ENCODE peak calls at places on chromosomes 13 and 19, in seven cellular contexts. One of them, this sample, is unnamed.

GRCh38 chr19:57302020-57302465 is 18.2 kb upstream of the ZNF543 start:
- DNase-seq in tibial nerve: no peak
- DNase-seq in testis: no peak
- DNase-seq in breast epithelium: no peak
- DNase-seq in thoracic aorta: no peak
- DNase-seq in GM23248: peak; percentile 98
- DNase-seq in brain microvascular endothelial cell: peak; percentile 93
- DNase-seq in this sample: no peak

GRCh38 chr13:44972956-44973581 is 16.2 kb downstream of the NUFIP1 start:
- DNase-seq in tibial nerve: no peak
- DNase-seq in testis: no peak
- DNase-seq in breast epithelium: no peak
- DNase-seq in thoracic aorta: no peak
- DNase-seq in GM23248: peak; percentile 74
- DNase-seq in brain microvascular endothelial cell: no peak
- DNase-seq in this sample: no peak

GRCh38 chr19:32287811-32288227 is 57.6 kb upstream of the ZNF507 start:
- DNase-seq in tibial nerve: peak; percentile 85
- DNase-seq in testis: peak; percentile 85
- DNase-seq in breast epithelium: no peak
- DNase-seq in thoracic aorta: peak; percentile 11
- DNase-seq in GM23248: peak; percentile 76
- DNase-seq in brain microvascular endothelial cell: peak; percentile 68
- DNase-seq in this sample: no peak

GRCh38 chr13:102913924-102914628 is 68.2 kb downstream of the ERCC5 start:
- DNase-seq in tibial nerve: no peak
- DNase-seq in testis: peak; percentile 57
- DNase-seq in breast epithelium: no peak
- DNase-seq in thoracic aorta: no peak
- DNase-seq in GM23248: peak; percentile 33
- DNase-seq in brain microvascular endothelial cell: no peak
- DNase-seq in this sample: no peak

GRCh38 chr13:27909378-27909777 is 10.4 kb upstream of the PDX1 start:
- DNase-seq in tibial nerve: no peak
- DNase-seq in testis: no peak
- DNase-seq in breast epithelium: no peak
- DNase-seq in thoracic aorta: no peak
- DNase-seq in GM23248: no peak
- DNase-seq in brain microvascular endothelial cell: no peak
- DNase-seq in this sample: no peak

GRCh38 chr19:18675779-18676178 is 7.7 kb upstream of the CRTC1 start:
- DNase-seq in tibial nerve: no peak
- DNase-seq in testis: no peak
- DNase-seq in breast epithelium: no peak
- DNase-seq in thoracic aorta: no peak
- DNase-seq in GM23248: peak; percentile 43
- DNase-seq in brain microvascular endothelial cell: no peak
- DNase-seq in this sample: no peak

GRCh38 chr19:531753-532571 is at the start of gene CDC34:
- DNase-seq in tibial nerve: no peak
- DNase-seq in testis: no peak
- DNase-seq in breast epithelium: no peak
- DNase-seq in thoracic aorta: no peak
- DNase-seq in GM23248: peak; percentile 46
- DNase-seq in brain microvascular endothelial cell: no peak
- DNase-seq in this sample: no peak

GRCh38 chr19:44764975-44765948 is 12.4 kb upstream of the CBLC start:
- DNase-seq in tibial nerve: no peak
- DNase-seq in testis: no peak
- DNase-seq in breast epithelium: no peak
- DNase-seq in thoracic aorta: no peak
- DNase-seq in GM23248: peak; percentile 54
- DNase-seq in brain microvascular endothelial cell: no peak
- DNase-seq in this sample: peak; percentile 9

GRCh38 chr13:84609716-84610115 is 727.4 kb upstream of the SLITRK1 start:
- DNase-seq in tibial nerve: no peak
- DNase-seq in testis: no peak
- DNase-seq in breast epithelium: no peak
- DNase-seq in thoracic aorta: no peak
- DNase-seq in GM23248: peak; percentile 62
- DNase-seq in brain microvascular endothelial cell: peak; percentile 48
- DNase-seq in this sample: no peak

DNA sequence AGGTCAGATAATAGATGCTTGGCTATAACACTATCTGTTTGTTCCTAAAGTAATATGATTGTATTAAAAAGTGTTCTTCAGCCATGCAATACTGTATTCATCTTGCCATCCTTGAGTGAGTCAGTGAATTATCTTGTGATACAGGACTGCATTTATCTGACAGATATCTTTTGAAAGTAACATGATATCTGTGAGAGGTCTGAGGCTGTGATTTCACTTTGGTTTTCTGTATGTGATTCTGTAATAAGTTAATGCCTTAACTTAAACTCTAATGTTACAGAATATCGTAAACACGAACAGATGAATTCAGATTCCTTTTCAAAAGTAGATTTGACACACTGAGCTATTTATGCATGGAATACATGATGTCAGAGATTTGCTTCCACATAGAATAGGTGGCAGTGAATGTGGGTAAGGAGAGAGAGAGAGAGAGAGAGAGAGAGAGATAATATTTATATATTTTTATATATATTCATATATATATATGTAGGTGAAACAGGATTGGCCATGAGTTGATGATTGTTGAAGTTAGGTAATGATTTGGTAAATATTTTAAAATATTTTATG is 97.9 kb upstream of the RNF113B start:
- DNase-seq in tibial nerve: no peak
- DNase-seq in testis: no peak
- DNase-seq in breast epithelium: no peak
- DNase-seq in thoracic aorta: no peak
- DNase-seq in GM23248: no peak
- DNase-seq in brain microvascular endothelial cell: peak; percentile 43
- DNase-seq in this sample: no peak
- H3K27ac ChIP-seq in tibial nerve: no peak overlapping the region
- H3K27ac ChIP-seq in testis: no peak overlapping the region
- H3K27ac ChIP-seq in breast epithelium: no peak overlapping the region
- H3K27ac ChIP-seq in thoracic aorta: no peak overlapping the region
- H3K27ac ChIP-seq in GM23248: no peak overlapping the region
- H3K27ac ChIP-seq in brain microvascular endothelial cell: peak overlapping the region; percentile 52
- H3K27ac ChIP-seq in this sample: no peak overlapping the region

GRCh38 chr19:38662508-38663155 is 15.2 kb downstream of the ACTN4 start:
- DNase-seq in tibial nerve: no peak
- DNase-seq in testis: no peak
- DNase-seq in breast epithelium: no peak
- DNase-seq in thoracic aorta: no peak
- DNase-seq in GM23248: no peak
- DNase-seq in brain microvascular endothelial cell: no peak
- DNase-seq in this sample: no peak
- H3K36me3 ChIP-seq in tibial nerve: no peaks in the 10 kb centered on the region
- H3K36me3 ChIP-seq in testis: no peaks in the 10 kb centered on the region
- H3K36me3 ChIP-seq in breast epithelium: no peaks in the 10 kb centered on the region
- H3K36me3 ChIP-seq in thoracic aorta: no peaks in the 10 kb centered on the region
- H3K36me3 ChIP-seq in GM23248: no peaks in the 10 kb centered on the region
- H3K36me3 ChIP-seq in brain microvascular endothelial cell: no peaks in the 10 kb centered on the region
- H3K36me3 ChIP-seq in this sample: no peaks in the 10 kb centered on the region

GRCh38 chr19:7833225-7834156 is 3.5 kb downstream of the EVI5L start:
- DNase-seq in tibial nerve: peak; percentile 47
- DNase-seq in testis: peak; percentile 86
- DNase-seq in breast epithelium: no peak
- DNase-seq in thoracic aorta: no peak
- DNase-seq in GM23248: peak; percentile 90
- DNase-seq in brain microvascular endothelial cell: no peak
- DNase-seq in this sample: no peak
- H3K27ac ChIP-seq in tibial nerve: peak overlapping the region; percentile 36
- H3K27ac ChIP-seq in testis: no peak overlapping the region
- H3K27ac ChIP-seq in breast epithelium: no peak overlapping the region
- H3K27ac ChIP-seq in thoracic aorta: no peak overlapping the region
- H3K27ac ChIP-seq in GM23248: peak overlapping the region; percentile 46
- H3K27ac ChIP-seq in brain microvascular endothelial cell: no peak overlapping the region
- H3K27ac ChIP-seq in this sample: no peak overlapping the region

DNA sequence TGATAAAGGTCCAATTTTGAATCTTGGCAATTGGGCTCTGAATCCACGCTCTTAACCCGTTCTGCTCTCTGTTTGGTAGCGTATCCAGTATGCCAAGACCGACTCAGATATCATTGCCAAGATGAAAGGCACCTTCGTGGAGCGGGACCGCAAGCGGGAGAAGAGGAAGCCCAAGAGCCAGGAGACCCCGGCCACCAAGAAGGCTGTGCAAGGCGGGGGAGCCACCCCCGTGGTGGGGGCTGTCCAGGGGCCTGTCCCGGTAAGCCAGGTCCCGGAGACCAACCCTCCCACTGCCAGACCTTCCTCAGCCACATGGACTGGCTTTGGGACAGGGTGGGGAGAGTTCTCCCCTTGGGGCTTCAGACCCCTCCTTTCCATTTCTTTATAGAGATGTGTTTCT is 8.3 kb downstream of the SNRPA start:
- DNase-seq in tibial nerve: no peak
- DNase-seq in testis: no peak
- DNase-seq in breast epithelium: no peak
- DNase-seq in thoracic aorta: no peak
- DNase-seq in GM23248: no peak
- DNase-seq in brain microvascular endothelial cell: no peak
- DNase-seq in this sample: no peak
- H3K36me3 ChIP-seq in tibial nerve: peaks cover 9% of the 10 kb centered on the region
- H3K36me3 ChIP-seq in testis: no peaks in the 10 kb centered on the region
- H3K36me3 ChIP-seq in breast epithelium: peaks cover 22% of the 10 kb centered on the region
- H3K36me3 ChIP-seq in thoracic aorta: peaks cover 67% of the 10 kb centered on the region
- H3K36me3 ChIP-seq in GM23248: peaks cover 50% of the 10 kb centered on the region
- H3K36me3 ChIP-seq in brain microvascular endothelial cell: peaks cover 79% of the 10 kb centered on the region
- H3K36me3 ChIP-seq in this sample: peaks cover 78% of the 10 kb centered on the region

GRCh38 chr19:50510121-50510670 is 795 bp downstream of the JOSD2 start:
- DNase-seq in tibial nerve: no peak
- DNase-seq in testis: peak; percentile 75
- DNase-seq in breast epithelium: no peak
- DNase-seq in thoracic aorta: no peak
- DNase-seq in GM23248: peak; percentile 49
- DNase-seq in brain microvascular endothelial cell: no peak
- DNase-seq in this sample: no peak
- H3K27ac ChIP-seq in tibial nerve: peak overlapping the region; percentile 49
- H3K27ac ChIP-seq in testis: peak overlapping the region; percentile 77
- H3K27ac ChIP-seq in breast epithelium: peak overlapping the region; percentile 87
- H3K27ac ChIP-seq in thoracic aorta: no peak overlapping the region
- H3K27ac ChIP-seq in GM23248: no peak overlapping the region
- H3K27ac ChIP-seq in brain microvascular endothelial cell: no peak overlapping the region
- H3K27ac ChIP-seq in this sample: peak overlapping the region; percentile 78

GRCh38 chr19:1992759-1993260 is 22.7 kb downstream of the BTBD2 start:
- DNase-seq in tibial nerve: no peak
- DNase-seq in testis: peak; percentile 72
- DNase-seq in breast epithelium: no peak
- DNase-seq in thoracic aorta: no peak
- DNase-seq in GM23248: peak; percentile 52
- DNase-seq in brain microvascular endothelial cell: no peak
- DNase-seq in this sample: no peak
- H3K36me3 ChIP-seq in tibial nerve: no peaks in the 10 kb centered on the region
- H3K36me3 ChIP-seq in testis: no peaks in the 10 kb centered on the region
- H3K36me3 ChIP-seq in breast epithelium: peaks cover 8% of the 10 kb centered on the region
- H3K36me3 ChIP-seq in thoracic aorta: peaks cover 48% of the 10 kb centered on the region
- H3K36me3 ChIP-seq in GM23248: peaks cover 11% of the 10 kb centered on the region
- H3K36me3 ChIP-seq in brain microvascular endothelial cell: peaks cover 37% of the 10 kb centered on the region
- H3K36me3 ChIP-seq in this sample: peaks cover 33% of the 10 kb centered on the region

This sample was measured in CD4-positive, alpha-beta memory T cell.